ENCODE peak calls at places on chromosomes 5 and 9, in nine cellular contexts. Z is breast epithelium, M is SJSA1, U is GM23338, I is upper lobe of left lung, V is heart right ventricle, A is aorta, R is neural progenitor cell, T is psoas muscle. C is an unnamed sample.

GRCh38 chr5:133974142-133974541 is 5.7 kb upstream of the C5orf15 start:
- DNase-seq in A (no peak), T (no peak), M (no peak), Z (no peak), U (no peak), V (no peak), I (no peak), R (no peak), C (no peak)

GRCh38 chr5:38462972-38463633 is 93.3 kb downstream of the LIFR start:
- DNase-seq in R (no peak), T (no peak), U (no peak), Z (no peak), M (peak; percentile 64), V (no peak), I (no peak), A (no peak), C (no peak)

GRCh38 chr5:141040093-141040762 is 10.9 kb upstream of the PCDHB1 start:
- DNase-seq in I (peak; percentile 55), A (peak; percentile 78), R (peak; percentile 83), Z (peak; percentile 26), T (peak; percentile 13), M (no peak), V (peak; percentile 9), U (peak; percentile 92), C (peak; percentile 51)

GRCh38 chr9:126147186-126147585 is 179.4 kb upstream of the MVB12B start:
- DNase-seq in R (no peak), T (no peak), I (no peak), M (no peak), A (no peak), V (no peak), Z (no peak), U (no peak), C (peak; percentile 22)

GRCh38 chr5:27125856-27126255 is 87.5 kb upstream of the CDH9 start:
- DNase-seq in I (no peak), M (no peak), V (no peak), R (no peak), T (no peak), Z (no peak), A (no peak), U (no peak), C (no peak)

GRCh38 chr5:180467028-180467427 is 27.2 kb upstream of the CNOT6 start:
- DNase-seq in A (peak; percentile 75), T (peak; percentile 30), Z (no peak), I (peak; percentile 88), R (no peak), U (no peak), M (no peak), V (no peak), C (peak; percentile 38)

GRCh38 chr9:11551106-11551505 is 938.3 kb upstream of the PTPRD start:
- DNase-seq in M (no peak), I (no peak), Z (no peak), V (no peak), T (no peak), A (no peak), U (no peak), R (no peak), C (no peak)

GRCh38 chr5:383621-384020 is 59.4 kb upstream of the EXOC3 start:
- DNase-seq in R (no peak), Z (no peak), I (peak; percentile 4), T (no peak), V (no peak), A (peak; percentile 23), M (no peak), U (no peak), C (no peak)

GRCh38 chr9:136804509-136805206 is 3.1 kb upstream of the RABL6 start:
- DNase-seq in T (no peak), V (no peak), I (no peak), R (no peak), U (no peak), Z (peak; percentile 60), M (no peak), A (peak; percentile 65), C (peak; percentile 43)

GRCh38 chr5:178625679-178626483 is 969 bp downstream of the CLK4 start:
- DNase-seq in Z (no peak), M (no peak), T (no peak), U (peak; percentile 24), V (no peak), R (no peak), I (no peak), A (no peak), C (no peak)

GRCh38 chr5:52693279-52693678 is 94.4 kb upstream of the ITGA1 start:
- DNase-seq in V (peak; percentile 58), I (peak; percentile 34), T (peak; percentile 16), M (peak; percentile 22), A (peak; percentile 75), R (peak; percentile 50), Z (no peak), U (peak; percentile 57), C (peak; percentile 8)

GRCh38 chr5:142699105-142699720 is 13.3 kb upstream of the FGF1 start:
- DNase-seq in Z (peak; percentile 83), M (peak; percentile 90), V (peak; percentile 93), I (peak; percentile 85), A (peak; percentile 94), T (peak; percentile 85), U (peak; percentile 88), R (peak; percentile 87), C (peak; percentile 70)

GRCh38 chr9:19781240-19781639 is 7.6 kb downstream of the SLC24A2 start:
- DNase-seq in V (no peak), U (peak; percentile 13), M (no peak), A (no peak), I (no peak), T (no peak), Z (no peak), R (no peak), C (no peak)

GRCh38 chr5:68557162-68557936 is 341.8 kb downstream of the PIK3R1 start:
- DNase-seq in R (no peak), T (no peak), I (no peak), A (no peak), M (no peak), V (no peak), Z (no peak), U (no peak), C (no peak)

GRCh38 chr5:5589857-5590256 is 167.4 kb downstream of the ICE1 start:
- DNase-seq in V (no peak), U (no peak), R (no peak), T (no peak), M (no peak), I (no peak), A (no peak), Z (no peak), C (no peak)

GRCh38 chr5:72294473-72294872 is 25.6 kb downstream of the MRPS27 start:
- DNase-seq in Z (no peak), V (no peak), M (no peak), U (no peak), A (no peak), R (no peak), T (no peak), I (no peak), C (no peak)

GRCh38 chr5:101482931-101483330 is 579.8 kb upstream of the ST8SIA4 start:
- DNase-seq in A (no peak), T (no peak), I (no peak), V (no peak), Z (no peak), R (no peak), U (no peak), M (no peak), C (no peak)
- H3K4me3 ChIP-seq in A (no peak overlapping the region), T (no peak overlapping the region), I (no peak overlapping the region), V (no peak overlapping the region), Z (no peak overlapping the region), R (no peak overlapping the region), U (no peak overlapping the region), M (no peak overlapping the region), C (no peak overlapping the region)

GRCh38 chr9:28925184-28925583 is 1351.9 kb upstream of the C9orf72 start:
- DNase-seq in U (no peak), M (no peak), R (no peak), A (no peak), T (no peak), V (no peak), I (no peak), Z (no peak), C (no peak)

GRCh38 chr9:28926311-28926710 is 1353.0 kb upstream of the C9orf72 start:
- DNase-seq in U (no peak), Z (no peak), V (no peak), A (no peak), M (no peak), R (no peak), I (no peak), T (no peak), C (no peak)

GRCh38 chr9:28927711-28928110 is 1354.4 kb upstream of the C9orf72 start:
- DNase-seq in U (no peak), T (no peak), M (no peak), V (no peak), Z (no peak), I (no peak), A (no peak), R (no peak), C (no peak)

GRCh38 chr9:28916348-28916747 is 1343.1 kb upstream of the C9orf72 start:
- DNase-seq in T (no peak), A (no peak), M (no peak), R (no peak), Z (no peak), U (no peak), I (no peak), V (no peak), C (no peak)

GRCh38 chr9:28921857-28922500 is 1348.7 kb upstream of the C9orf72 start:
- DNase-seq in U (no peak), V (no peak), Z (no peak), R (no peak), I (no peak), M (no peak), T (no peak), A (no peak), C (no peak)
- H3K27me3 ChIP-seq in U (no peaks in the 10 kb centered on the region), V (no peaks in the 10 kb centered on the region), Z (no peaks in the 10 kb centered on the region), R (no peaks in the 10 kb centered on the region), I (no peaks in the 10 kb centered on the region), M (no peaks in the 10 kb centered on the region), T (no peaks in the 10 kb centered on the region), A (no peaks in the 10 kb centered on the region), C (no peaks in the 10 kb centered on the region)

DNA sequence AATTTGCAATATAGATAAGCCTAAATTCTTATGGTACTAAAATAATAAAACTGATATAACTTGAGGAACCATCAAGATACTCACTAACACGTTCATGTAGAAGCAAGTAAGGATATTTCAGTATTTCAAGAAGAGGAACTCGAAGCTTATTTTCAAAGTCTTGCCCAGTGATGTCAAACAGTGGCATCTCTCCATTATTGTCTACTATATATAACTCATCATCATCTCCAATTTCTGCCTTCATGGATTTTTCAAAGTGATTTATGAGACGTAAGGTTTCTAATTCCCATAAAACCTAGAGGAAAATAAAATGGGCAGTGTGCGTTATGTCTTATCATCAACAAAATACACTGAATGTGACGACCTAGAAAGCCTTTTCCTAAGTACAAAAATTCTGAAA is 8.6 kb downstream of the SETX start:
- DNase-seq in M (no peak), Z (no peak), U (no peak), A (no peak), V (no peak), I (no peak), T (no peak), R (no peak), C (no peak)
- H3K36me3 ChIP-seq in M (peaks cover 88% of the 10 kb centered on the region), Z (peaks cover 4% of the 10 kb centered on the region), U (peaks cover 84% of the 10 kb centered on the region), A (peaks cover 13% of the 10 kb centered on the region), V (peaks cover 66% of the 10 kb centered on the region), I (peaks cover 93% of the 10 kb centered on the region), T (peaks cover 100% of the 10 kb centered on the region), R (peaks cover 15% of the 10 kb centered on the region), C (peaks cover 31% of the 10 kb centered on the region)

DNA sequence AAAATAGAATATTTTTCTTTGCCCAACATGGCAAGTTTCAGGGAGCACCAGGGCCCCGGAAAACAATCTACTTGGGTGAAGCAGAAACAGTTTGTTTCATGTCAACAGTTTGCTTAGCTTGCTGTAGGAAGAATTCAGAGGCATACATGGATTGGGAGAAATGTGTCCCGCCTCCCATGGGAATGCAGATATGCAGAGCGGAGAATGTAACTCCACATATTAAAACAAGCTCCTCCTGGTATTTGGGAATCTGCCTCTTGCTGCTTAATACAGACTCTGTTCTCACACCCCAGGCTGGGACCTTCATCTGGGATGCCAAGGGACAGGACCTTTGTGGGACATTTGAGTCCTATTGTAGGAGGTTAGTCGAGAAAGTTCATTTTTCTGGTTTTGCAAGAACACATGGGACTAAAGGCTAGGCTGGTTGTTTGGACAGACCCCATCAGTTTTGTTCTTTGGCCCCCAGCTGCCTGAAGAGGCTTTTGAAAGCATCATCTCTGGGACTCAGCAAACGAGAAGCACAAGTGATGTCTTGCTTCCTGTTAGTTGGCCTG is 220.5 kb upstream of the ADRA1B start:
- DNase-seq in I (no peak), A (no peak), R (no peak), M (no peak), U (peak; percentile 5), Z (no peak), V (no peak), T (no peak), C (no peak)
- H3K4me3 ChIP-seq in I (no peak overlapping the region), A (no peak overlapping the region), R (no peak overlapping the region), M (no peak overlapping the region), U (no peak overlapping the region), Z (no peak overlapping the region), V (no peak overlapping the region), T (no peak overlapping the region), C (no peak overlapping the region)